ENCODE peak calls at places on chromosomes 3 and 15, in four cellular contexts. F is GM12878, Y is K562, D is HepG2. G is an unnamed sample.

GRCh38 chr3:99647081-99647480 is 8.7 kb downstream of the COL8A1 start:
- DNase-seq in Y (no peak), D (no peak), F (no peak), G (no peak)

GRCh38 chr3:157700405-157700804 is 197.2 kb upstream of the VEPH1 start:
- DNase-seq in Y (no peak), D (no peak), F (no peak), G (peak)

GRCh38 chr15:42863572-42864239 is 56.9 kb downstream of the TTBK2 start:
- DNase-seq in D (no peak), F (no peak), Y (no peak), G (no peak)

GRCh38 chr3:61573441-61573840 is 12.1 kb downstream of the PTPRG start:
- DNase-seq in Y (no peak), F (no peak), D (no peak), G (no peak)

GRCh38 chr3:6264906-6265305 is 596.0 kb upstream of the GRM7 start:
- DNase-seq in Y (no peak), F (no peak), D (no peak), G (no peak)

GRCh38 chr15:49621327-49622210 is 721 bp downstream of the DTWD1 start:
- DNase-seq in F (no peak), D (no peak), Y (peak), G (no peak)

GRCh38 chr3:65785065-65785645 is 253.6 kb downstream of the MAGI1 start:
- DNase-seq in D (peak), Y (peak), F (no peak), G (peak)

GRCh38 chr15:40769310-40770146 is at the start of gene C15orf62:
- DNase-seq in F (peak), Y (no peak), D (no peak), G (no peak)

GRCh38 chr15:69435980-69436379 is 16.6 kb upstream of the RPLP1 start:
- DNase-seq in Y (no peak), F (no peak), D (no peak), G (no peak)

GRCh38 chr3:73552700-73553099 is 72.0 kb downstream of the PDZRN3 start:
- DNase-seq in F (no peak), D (no peak), Y (no peak), G (no peak)

GRCh38 chr3:100893108-100893507 is 100.1 kb downstream of the ABI3BP start:
- DNase-seq in F (no peak), Y (no peak), D (no peak), G (no peak)

GRCh38 chr3:126351086-126351770 is 6.0 kb downstream of the KLF15 start:
- DNase-seq in Y (no peak), F (no peak), D (no peak), G (no peak)

GRCh38 chr3:181700168-181701087 is 11.3 kb upstream of the SOX2 start:
- DNase-seq in F (peak), D (peak), Y (peak), G (peak)

GRCh38 chr3:127036209-127037020 is 53.5 kb downstream of the PLXNA1 start:
- DNase-seq in D (no peak), F (no peak), Y (no peak), G (no peak)

GRCh38 chr15:84684092-84684491 is 26.1 kb upstream of the NMB start:
- DNase-seq in D (no peak), F (no peak), Y (no peak), G (no peak)

GRCh38 chr15:98823012-98823458 is 174.7 kb downstream of the IGF1R start:
- DNase-seq in Y (no peak), D (no peak), F (peak), G (peak)

GRCh38 chr3:185420762-185421161 is 57.8 kb downstream of the MAP3K13 start:
- DNase-seq in F (peak), D (no peak), Y (no peak), G (no peak)
- TF ChIP-seq FOXK2 in F (no peak), D (no peak), Y (no peak), G (no peak)

GRCh38 chr3:8975081-8976020 is 12.1 kb upstream of the RAD18 start:
- DNase-seq in Y (no peak), F (no peak), D (no peak), G (no peak)

GRCh38 chr3:8969246-8969645 is 6.0 kb upstream of the RAD18 start:
- DNase-seq in Y (no peak), D (no peak), F (no peak), G (no peak)

GRCh38 chr3:8970971-8971589 is 7.8 kb upstream of the RAD18 start:
- DNase-seq in Y (peak), F (no peak), D (peak), G (peak)

GRCh38 chr3:8974458-8974857 is 11.2 kb upstream of the RAD18 start:
- DNase-seq in F (no peak), D (no peak), Y (no peak), G (no peak)

DNA sequence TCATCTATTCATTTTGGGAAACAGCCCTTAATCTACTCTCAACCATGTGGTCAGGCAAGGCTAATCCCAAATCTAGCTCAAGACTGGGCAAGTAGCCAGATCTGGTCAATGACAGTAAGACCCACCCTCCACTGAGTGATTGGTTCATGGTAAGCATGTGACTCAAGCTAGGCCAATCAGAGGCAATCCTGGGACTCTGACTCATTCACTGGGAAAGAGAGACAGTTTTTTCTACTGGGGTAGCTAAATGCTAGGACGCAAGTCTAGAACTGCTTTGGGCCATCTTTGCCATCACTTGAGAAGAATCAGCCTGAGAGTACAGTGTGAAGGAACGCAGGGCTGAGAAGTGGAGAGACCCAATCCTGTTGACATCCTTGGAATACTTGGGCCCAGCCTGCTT is 9.3 kb upstream of the RAD18 start:
- DNase-seq in D (peak), Y (peak), F (no peak), G (peak)
- TF ChIP-seq FOXK2 in D (no peak), Y (no peak), F (no peak), G (no peak)

GRCh38 chr3:42843730-42844713 is 31.7 kb downstream of the CYP8B1 start:
- DNase-seq in F (no peak), D (no peak), Y (no peak), G (no peak)

GRCh38 chr3:42836545-42837123 is 27.4 kb downstream of the ACKR2 start:
- DNase-seq in F (no peak), D (no peak), Y (peak), G (no peak)

GRCh38 chr3:42838571-42838970 is 29.3 kb downstream of the ACKR2 start:
- DNase-seq in Y (no peak), D (no peak), F (no peak), G (no peak)

GRCh38 chr3:42841332-42841731 is 32.1 kb downstream of the ACKR2 start:
- DNase-seq in D (no peak), F (no peak), Y (no peak), G (no peak)

GRCh38 chr3:42839616-42840015 is 30.4 kb downstream of the ACKR2 start:
- DNase-seq in D (peak), Y (peak), F (peak), G (peak)
- TF ChIP-seq FOXK2 in D (no peak), Y (no peak), F (no peak), G (no peak)

GRCh38 chr15:95162521-95162920 is 931.2 kb downstream of the MCTP2 start:
- DNase-seq in Y (no peak), F (no peak), D (no peak), G (no peak)
- TF ChIP-seq FOXK2 in Y (no peak), F (no peak), D (no peak), G (no peak)

GRCh38 chr3:154730221-154730620 is 300.2 kb upstream of the GPR149 start:
- DNase-seq in D (no peak), F (no peak), Y (no peak), G (no peak)
- TF ChIP-seq FOXK2 in D (no peak), F (no peak), Y (no peak), G (no peak)

G was measured in HEK293T.